ENCODE peak calls at places on chromosomes 4 and X, in four cellular contexts. One of them, this sample, is unnamed.

GRCh38 chrX:42615161-42615563 is 162.8 kb downstream of the PPP1R2C start:
- DNase-seq in iris pigment epithelial cell: no peak
- DNase-seq in A172: peak; percentile 3
- DNase-seq in cardiac muscle cell: peak; percentile 0
- DNase-seq in this sample: no peak

GRCh38 chrX:19798423-19798822 is 89.0 kb downstream of the SH3KBP1 start:
- DNase-seq in iris pigment epithelial cell: no peak
- DNase-seq in cardiac muscle cell: no peak
- DNase-seq in A172: no peak
- DNase-seq in this sample: peak; percentile 14

GRCh38 chr4:125688841-125689240 is 374.1 kb downstream of the FAT4 start:
- DNase-seq in A172: no peak
- DNase-seq in cardiac muscle cell: no peak
- DNase-seq in iris pigment epithelial cell: no peak
- DNase-seq in this sample: no peak

GRCh38 chrX:15838017-15838416 is 16.6 kb downstream of the AP1S2 start:
- DNase-seq in A172: no peak
- DNase-seq in cardiac muscle cell: no peak
- DNase-seq in iris pigment epithelial cell: no peak
- DNase-seq in this sample: no peak

GRCh38 chr4:185734930-185735329 is 77.1 kb downstream of the SORBS2 start:
- DNase-seq in iris pigment epithelial cell: no peak
- DNase-seq in A172: no peak
- DNase-seq in cardiac muscle cell: no peak
- DNase-seq in this sample: no peak

GRCh38 chr4:15234585-15235126 is 193.2 kb upstream of the C1QTNF7 start:
- DNase-seq in cardiac muscle cell: peak; percentile 90
- DNase-seq in iris pigment epithelial cell: peak; percentile 92
- DNase-seq in A172: peak; percentile 90
- DNase-seq in this sample: peak; percentile 97

GRCh38 chr4:172270421-172270820 is 457.2 kb downstream of the GALNTL6 start:
- DNase-seq in cardiac muscle cell: no peak
- DNase-seq in A172: no peak
- DNase-seq in iris pigment epithelial cell: peak; percentile 7
- DNase-seq in this sample: no peak

GRCh38 chr4:184762100-184762499 is 28.2 kb upstream of the CENPU start:
- DNase-seq in A172: no peak
- DNase-seq in cardiac muscle cell: no peak
- DNase-seq in iris pigment epithelial cell: no peak
- DNase-seq in this sample: no peak

GRCh38 chrX:7996414-7996813 is 69.2 kb upstream of the PNPLA4 start:
- DNase-seq in iris pigment epithelial cell: peak; percentile 39
- DNase-seq in A172: peak; percentile 26
- DNase-seq in cardiac muscle cell: peak; percentile 46
- DNase-seq in this sample: peak; percentile 10

GRCh38 chrX:40278340-40279090 is 180.8 kb upstream of the BCOR start:
- DNase-seq in iris pigment epithelial cell: peak; percentile 25
- DNase-seq in cardiac muscle cell: no peak
- DNase-seq in A172: peak; percentile 25
- DNase-seq in this sample: no peak

GRCh38 chr4:48799157-48799556 is 19.1 kb upstream of the FRYL start:
- DNase-seq in iris pigment epithelial cell: no peak
- DNase-seq in A172: peak; percentile 2
- DNase-seq in cardiac muscle cell: no peak
- DNase-seq in this sample: no peak

GRCh38 chr4:183158062-183158461 is 59.0 kb downstream of the WWC2 start:
- DNase-seq in cardiac muscle cell: peak; percentile 87
- DNase-seq in iris pigment epithelial cell: peak; percentile 96
- DNase-seq in A172: no peak
- DNase-seq in this sample: peak; percentile 34

GRCh38 chrX:29090811-29091210 is 503.6 kb downstream of the IL1RAPL1 start:
- DNase-seq in cardiac muscle cell: peak; percentile 39
- DNase-seq in A172: peak; percentile 23
- DNase-seq in iris pigment epithelial cell: peak; percentile 21
- DNase-seq in this sample: no peak

GRCh38 chr4:56953680-56954520 is 23.5 kb downstream of the NOA1 start:
- DNase-seq in cardiac muscle cell: no peak
- DNase-seq in iris pigment epithelial cell: no peak
- DNase-seq in A172: no peak
- DNase-seq in this sample: no peak

GRCh38 chrX:118536687-118537461 is 41.3 kb downstream of the DOCK11 start:
- DNase-seq in A172: peak; percentile 18
- DNase-seq in cardiac muscle cell: peak; percentile 61
- DNase-seq in iris pigment epithelial cell: peak; percentile 55
- DNase-seq in this sample: no peak

GRCh38 chr4:165248102-165248501 is 40.7 kb downstream of the KLHL2 start:
- DNase-seq in A172: no peak
- DNase-seq in cardiac muscle cell: no peak
- DNase-seq in iris pigment epithelial cell: no peak
- DNase-seq in this sample: no peak

GRCh38 chr4:7153711-7154110 is 38.6 kb upstream of the SORCS2 start:
- DNase-seq in A172: no peak
- DNase-seq in iris pigment epithelial cell: no peak
- DNase-seq in cardiac muscle cell: no peak
- DNase-seq in this sample: no peak

GRCh38 chrX:132592880-132593279 is 104.0 kb upstream of the MBNL3 start:
- DNase-seq in A172: no peak
- DNase-seq in cardiac muscle cell: peak; percentile 15
- DNase-seq in iris pigment epithelial cell: no peak
- DNase-seq in this sample: peak; percentile 0

This sample was measured in RPMI7951.